ENCODE peak calls at places on chromosomes 13 and 19, in four cellular contexts. C is dorsolateral prefrontal cortex, Y is keratinocyte, Z is tibial nerve. W is an unnamed sample.

GRCh38 chr19:7326105-7326877 is 22.4 kb upstream of the ARHGEF18 start:
- DNase-seq in C (no peak), Y (peak), Z (peak), W (no peak)

GRCh38 chr19:10363789-10364281 is 16.5 kb downstream of the TYK2 start:
- DNase-seq in C (peak), Y (no peak), Z (no peak), W (no peak)

GRCh38 chr19:43625918-43626579 is 6.6 kb upstream of the ZNF428 start:
- DNase-seq in C (no peak), Y (no peak), Z (no peak), W (no peak)

GRCh38 chr13:100707818-100708740 is 33.5 kb upstream of the TMTC4 start:
- DNase-seq in C (no peak), Y (no peak), Z (no peak), W (no peak)

GRCh38 chr19:43078311-43078710 is 4.2 kb downstream of the PSG2 start:
- DNase-seq in C (no peak), Y (peak), Z (no peak), W (no peak)

GRCh38 chr19:10667867-10668266 is 13.7 kb downstream of the ILF3 start:
- DNase-seq in C (no peak), Y (no peak), Z (no peak), W (no peak)

GRCh38 chr13:38872693-38873092 is 117.9 kb downstream of the STOML3 start:
- DNase-seq in C (peak), Y (no peak), Z (peak), W (peak)

GRCh38 chr13:111414341-111414740 is 93.9 kb downstream of the TEX29 start:
- DNase-seq in C (no peak), Y (no peak), Z (no peak), W (no peak)

GRCh38 chr19:50646074-50646807 is 3.0 kb upstream of the C19orf81 start:
- DNase-seq in C (no peak), Y (no peak), Z (no peak), W (no peak)

GRCh38 chr19:42397315-42398166 is 7.4 kb upstream of the CNFN start:
- DNase-seq in C (peak), Y (no peak), Z (no peak), W (no peak)

GRCh38 chr19:31338069-31338767 is 11.0 kb downstream of the TSHZ3 start:
- DNase-seq in C (no peak), Y (no peak), Z (peak), W (no peak)

GRCh38 chr13:38957794-38958592 is 32.6 kb downstream of the STOML3 start:
- DNase-seq in C (no peak), Y (no peak), Z (no peak), W (no peak)

GRCh38 chr13:42883142-42883541 is 101.8 kb downstream of the FAM216B start:
- DNase-seq in C (no peak), Y (no peak), Z (no peak), W (no peak)

GRCh38 chr13:110759710-110760109 is 46.2 kb downstream of the ING1 start:
- DNase-seq in C (no peak), Y (no peak), Z (no peak), W (no peak)

GRCh38 chr19:18985257-18985656 is 44.2 kb upstream of the HOMER3 start:
- DNase-seq in C (no peak), Y (no peak), Z (peak), W (no peak)

GRCh38 chr19:22327321-22327720 is 41.1 kb downstream of the ZNF729 start:
- DNase-seq in C (no peak), Y (no peak), Z (no peak), W (no peak)

GRCh38 chr19:21158523-21159135 is 16.8 kb downstream of the ZNF431 start:
- DNase-seq in C (no peak), Y (no peak), Z (no peak), W (no peak)

GRCh38 chr19:19067276-19068072 is 3.7 kb downstream of the SLC25A42 start:
- DNase-seq in C (peak), Y (no peak), Z (no peak), W (no peak)

GRCh38 chr19:58434217-58434616 is 5.7 kb downstream of the ZNF132 start:
- DNase-seq in C (no peak), Y (no peak), Z (no peak), W (no peak)

GRCh38 chr13:36377822-36378480 is 31.8 kb upstream of the SPART start:
- DNase-seq in C (no peak), Y (no peak), Z (no peak), W (no peak)

GRCh38 chr13:69459346-69459745 is 648.3 kb upstream of the ATXN8OS start:
- DNase-seq in C (no peak), Y (no peak), Z (no peak), W (no peak)

GRCh38 chr13:43686557-43686956 is 100.2 kb downstream of the ENOX1 start:
- DNase-seq in C (no peak), Y (no peak), Z (no peak), W (no peak)

GRCh38 chr19:7545904-7546303 is 10.4 kb downstream of the PNPLA6 start:
- DNase-seq in C (no peak), Y (no peak), Z (no peak), W (no peak)

GRCh38 chr19:42074513-42075363 is 1.2 kb upstream of the ZNF574 start:
- DNase-seq in C (no peak), Y (no peak), Z (peak), W (no peak)

GRCh38 chr19:23254141-23254910 is 4.1 kb upstream of the ZNF724 start:
- DNase-seq in C (no peak), Y (no peak), Z (no peak), W (peak)

GRCh38 chr13:33676045-33676699 is 141.8 kb upstream of the RFC3 start:
- DNase-seq in C (no peak), Y (no peak), Z (no peak), W (no peak)

GRCh38 chr19:14558370-14559066 is 13.3 kb downstream of the NDUFB7 start:
- DNase-seq in C (no peak), Y (no peak), Z (no peak), W (no peak)

GRCh38 chr19:50357178-50358100 is 8.0 kb downstream of the NAPSA start:
- DNase-seq in C (peak), Y (no peak), Z (peak), W (no peak)

GRCh38 chr13:113527272-113527958 is 36.9 kb upstream of the DCUN1D2 start:
- DNase-seq in C (no peak), Y (no peak), Z (no peak), W (no peak)

GRCh38 chr19:28239270-28239669 is 973.7 kb downstream of the UQCRFS1 start:
- DNase-seq in C (no peak), Y (no peak), Z (no peak), W (no peak)
- TF ChIP-seq CTCF in C (no peak), Y (no peak), Z (no peak), W (peak)

GRCh38 chr19:51837145-51837544 is 42.2 kb downstream of the FPR3 start:
- DNase-seq in C (no peak), Y (no peak), Z (no peak), W (no peak)
- TF ChIP-seq CTCF in C (no peak), Y (no peak), Z (no peak), W (no peak)

GRCh38 chr13:51768378-51768921 is 35.5 kb downstream of the DHRS12 start:
- DNase-seq in C (no peak), Y (no peak), Z (no peak), W (no peak)
- TF ChIP-seq CTCF in C (no peak), Y (no peak), Z (no peak), W (no peak)

DNA sequence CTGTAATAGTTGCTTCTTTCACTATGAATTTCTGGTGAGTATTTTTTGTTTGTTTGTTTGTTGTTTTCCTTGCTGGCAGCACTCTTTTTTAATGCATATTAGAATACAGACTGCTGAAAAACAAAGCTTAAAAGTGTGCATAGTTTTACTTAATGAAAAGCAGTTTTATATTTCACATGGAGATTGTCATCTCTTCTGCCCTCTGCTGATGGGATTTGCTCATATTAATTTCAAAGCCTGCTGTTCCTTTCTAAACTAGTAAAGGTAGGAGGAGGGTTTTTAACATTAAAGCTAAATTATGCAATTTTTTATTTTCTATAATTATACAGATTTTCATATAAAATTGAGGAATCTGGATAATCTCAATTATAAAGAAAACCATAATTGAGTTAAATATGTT is 692.6 kb upstream of the SLITRK1 start:
- DNase-seq in C (no peak), Y (no peak), Z (no peak), W (no peak)
- TF ChIP-seq CTCF in C (peak), Y (peak), Z (no peak), W (peak)

GRCh38 chr13:75691183-75691582 is 55.1 kb downstream of the LMO7 start:
- DNase-seq in C (no peak), Y (no peak), Z (no peak), W (no peak)

GRCh38 chr13:75689686-75690085 is 53.6 kb downstream of the LMO7 start:
- DNase-seq in C (no peak), Y (no peak), Z (no peak), W (no peak)

GRCh38 chr13:75687145-75687763 is 51.1 kb downstream of the LMO7 start:
- DNase-seq in C (no peak), Y (no peak), Z (no peak), W (no peak)

GRCh38 chr13:75679459-75679858 is 43.3 kb downstream of the LMO7 start:
- DNase-seq in C (no peak), Y (no peak), Z (no peak), W (no peak)

DNA sequence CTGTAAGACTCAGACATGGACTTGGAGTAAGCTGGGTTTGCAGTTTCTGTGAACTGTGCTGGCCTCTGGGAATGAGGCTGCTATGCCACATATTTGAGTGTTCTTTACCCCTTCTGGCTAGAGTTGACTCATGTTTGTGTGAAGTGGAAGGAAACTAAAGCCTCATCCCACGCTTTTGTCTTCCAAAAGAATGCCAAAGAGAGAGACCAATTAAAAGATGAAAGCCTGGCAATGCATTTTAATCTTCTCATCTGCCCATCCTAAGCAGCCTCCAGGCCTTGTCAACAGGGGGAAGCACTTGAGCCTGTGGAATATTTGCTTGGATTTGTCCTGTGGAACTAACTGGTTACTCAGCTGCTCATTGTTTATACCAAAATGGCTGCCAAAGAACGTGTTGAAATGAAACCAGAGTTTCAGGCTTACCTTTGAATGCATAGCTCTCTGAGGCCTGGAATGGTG is 49.1 kb downstream of the LMO7 start:
- DNase-seq in C (no peak), Y (no peak), Z (no peak), W (no peak)
- TF ChIP-seq CTCF in C (no peak), Y (peak), Z (no peak), W (peak)

DNA sequence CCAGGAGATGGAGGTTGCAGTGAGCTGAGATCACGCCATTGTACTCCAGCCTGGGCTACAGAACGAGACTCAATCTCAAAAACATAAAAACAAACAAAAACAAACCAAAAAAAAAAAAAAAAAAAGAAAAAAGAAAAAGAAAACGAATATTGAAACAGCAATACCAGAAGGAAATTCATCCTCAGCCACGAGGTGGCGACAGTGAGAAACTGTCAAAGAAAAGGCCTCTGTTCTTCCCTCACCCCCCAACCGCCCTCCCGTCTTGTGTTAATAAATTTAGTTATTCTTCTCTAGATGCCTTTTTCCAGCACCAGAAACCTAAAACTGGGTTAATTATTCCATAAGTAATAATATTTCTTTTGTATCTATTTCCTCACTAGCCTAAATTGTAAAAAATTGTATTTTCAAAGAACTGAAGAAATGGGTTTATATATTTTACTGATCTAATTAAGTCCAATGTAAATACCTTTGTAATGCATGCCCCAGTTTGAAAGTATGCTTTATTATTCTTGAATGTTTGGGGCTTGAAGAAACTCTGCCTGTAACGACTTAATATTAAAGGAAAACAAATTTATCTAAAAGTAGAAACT is 38.6 kb downstream of the LIG4 start:
- DNase-seq in C (peak), Y (no peak), Z (peak), W (no peak)
- TF ChIP-seq CTCF in C (peak), Y (peak), Z (no peak), W (peak)

GRCh38 chr19:48867119-48867921 is 1.1 kb downstream of the PLEKHA4 start:
- DNase-seq in C (no peak), Y (no peak), Z (no peak), W (no peak)
- TF ChIP-seq CTCF in C (no peak), Y (no peak), Z (no peak), W (no peak)

DNA sequence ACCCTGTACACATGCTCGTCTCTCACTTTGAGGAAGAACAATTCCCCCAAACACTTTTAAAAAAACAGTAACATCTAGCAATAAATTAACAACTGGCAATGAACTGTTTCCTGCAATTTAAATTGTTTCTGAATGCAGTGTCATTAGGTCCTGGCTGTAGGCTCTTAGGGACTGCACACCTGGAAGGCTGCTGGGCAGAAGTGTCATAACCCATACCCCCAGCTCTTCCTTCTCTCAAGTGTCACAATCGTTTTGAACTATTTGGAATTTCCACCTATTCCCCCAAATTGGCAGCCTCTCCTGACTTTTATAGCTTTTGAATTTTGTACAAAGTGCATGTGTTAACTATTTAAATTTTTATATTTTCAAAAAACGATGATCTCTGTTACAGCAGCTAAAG is 38.2 kb upstream of the KPNA3 start:
- DNase-seq in C (no peak), Y (no peak), Z (no peak), W (no peak)
- TF ChIP-seq CTCF in C (no peak), Y (no peak), Z (no peak), W (no peak)

GRCh38 chr13:55999709-56000108 is 1141.0 kb upstream of the PRR20A start:
- DNase-seq in C (no peak), Y (no peak), Z (no peak), W (no peak)
- TF ChIP-seq CTCF in C (no peak), Y (no peak), Z (no peak), W (peak)